ENCODE peak calls at places on chromosomes 5 and 9, in four cellular contexts. One of them, this sample, is unnamed.

GRCh38 chr5:150081541-150082283 is 4.6 kb downstream of the CSF1R start:
- DNase-seq in IMR-90: peak; percentile 26
- DNase-seq in endothelial cell of umbilical vein: peak; percentile 42
- DNase-seq in K562: no peak
- DNase-seq in this sample: no peak

GRCh38 chr5:28374492-28374934 is 1336.1 kb upstream of the CDH9 start:
- DNase-seq in IMR-90: no peak
- DNase-seq in endothelial cell of umbilical vein: no peak
- DNase-seq in K562: no peak
- DNase-seq in this sample: no peak

GRCh38 chr9:26264709-26265601 is 586.7 kb upstream of the TUSC1 start:
- DNase-seq in IMR-90: peak; percentile 93
- DNase-seq in endothelial cell of umbilical vein: peak; percentile 51
- DNase-seq in K562: no peak
- DNase-seq in this sample: peak; percentile 54

GRCh38 chr5:172788771-172789686 is 18.0 kb upstream of the DUSP1 start:
- DNase-seq in IMR-90: no peak
- DNase-seq in endothelial cell of umbilical vein: no peak
- DNase-seq in K562: peak; percentile 84
- DNase-seq in this sample: no peak

GRCh38 chr5:1732955-1733354 is 66.7 kb downstream of the MRPL36 start:
- DNase-seq in IMR-90: no peak
- DNase-seq in endothelial cell of umbilical vein: no peak
- DNase-seq in K562: no peak
- DNase-seq in this sample: no peak

GRCh38 chr5:2656186-2656585 is 95.3 kb downstream of the IRX2 start:
- DNase-seq in IMR-90: peak; percentile 2
- DNase-seq in endothelial cell of umbilical vein: no peak
- DNase-seq in K562: no peak
- DNase-seq in this sample: no peak

GRCh38 chr9:18910858-18911257 is 122.2 kb downstream of the SAXO1 start:
- DNase-seq in IMR-90: peak; percentile 53
- DNase-seq in endothelial cell of umbilical vein: no peak
- DNase-seq in K562: no peak
- DNase-seq in this sample: no peak

GRCh38 chr9:94156549-94157407 is 72.5 kb downstream of the PTPDC1 start:
- DNase-seq in IMR-90: peak; percentile 50
- DNase-seq in endothelial cell of umbilical vein: peak; percentile 83
- DNase-seq in K562: peak; percentile 25
- DNase-seq in this sample: no peak

GRCh38 chr9:120524852-120525251 is 55.1 kb downstream of the CDK5RAP2 start:
- DNase-seq in IMR-90: no peak
- DNase-seq in endothelial cell of umbilical vein: no peak
- DNase-seq in K562: no peak
- DNase-seq in this sample: no peak

GRCh38 chr5:143403607-143404415 is at the start of gene NR3C1:
- DNase-seq in IMR-90: peak; percentile 86
- DNase-seq in endothelial cell of umbilical vein: peak; percentile 78
- DNase-seq in K562: peak; percentile 79
- DNase-seq in this sample: no peak

GRCh38 chr5:36136581-36136980 is 15.1 kb downstream of the LMBRD2 start:
- DNase-seq in IMR-90: no peak
- DNase-seq in endothelial cell of umbilical vein: no peak
- DNase-seq in K562: no peak
- DNase-seq in this sample: no peak

GRCh38 chr5:83093692-83094091 is 16.3 kb downstream of the XRCC4 start:
- DNase-seq in IMR-90: no peak
- DNase-seq in endothelial cell of umbilical vein: no peak
- DNase-seq in K562: no peak
- DNase-seq in this sample: no peak

GRCh38 chr9:120876842-120877240 is at the start of gene PHF19:
- DNase-seq in IMR-90: no peak
- DNase-seq in endothelial cell of umbilical vein: no peak
- DNase-seq in K562: no peak
- DNase-seq in this sample: no peak

GRCh38 chr5:108567429-108567828 is 180.3 kb upstream of the FER start:
- DNase-seq in IMR-90: no peak
- DNase-seq in endothelial cell of umbilical vein: no peak
- DNase-seq in K562: no peak
- DNase-seq in this sample: no peak

GRCh38 chr5:126837907-126838539 is 61.1 kb downstream of the LMNB1 start:
- DNase-seq in IMR-90: peak; percentile 53
- DNase-seq in endothelial cell of umbilical vein: peak; percentile 54
- DNase-seq in K562: no peak
- DNase-seq in this sample: no peak

GRCh38 chr5:119036101-119036762 is 34.7 kb upstream of the DMXL1 start:
- DNase-seq in IMR-90: peak; percentile 89
- DNase-seq in endothelial cell of umbilical vein: peak; percentile 11
- DNase-seq in K562: no peak
- DNase-seq in this sample: peak; percentile 45

GRCh38 chr5:111075520-111075919 is 4.0 kb downstream of the TSLP start:
- DNase-seq in IMR-90: peak; percentile 96
- DNase-seq in endothelial cell of umbilical vein: no peak
- DNase-seq in K562: no peak
- DNase-seq in this sample: peak; percentile 77

GRCh38 chr5:139148306-139148705 is 49.9 kb downstream of the SIL1 start:
- DNase-seq in IMR-90: no peak
- DNase-seq in endothelial cell of umbilical vein: no peak
- DNase-seq in K562: no peak
- DNase-seq in this sample: no peak

GRCh38 chr5:63255609-63256008 is 677.0 kb downstream of the LRRC70 start:
- DNase-seq in IMR-90: no peak
- DNase-seq in endothelial cell of umbilical vein: no peak
- DNase-seq in K562: no peak
- DNase-seq in this sample: no peak

GRCh38 chr9:124839612-124840299 is 13.5 kb upstream of the WDR38 start:
- DNase-seq in IMR-90: peak; percentile 30
- DNase-seq in endothelial cell of umbilical vein: peak; percentile 62
- DNase-seq in K562: peak; percentile 50
- DNase-seq in this sample: no peak

GRCh38 chr5:116402235-116402634 is 172.4 kb downstream of the SEMA6A start:
- DNase-seq in IMR-90: no peak
- DNase-seq in endothelial cell of umbilical vein: no peak
- DNase-seq in K562: no peak
- DNase-seq in this sample: no peak

GRCh38 chr5:139765409-139766217 is 30.0 kb upstream of the PSD2 start:
- DNase-seq in IMR-90: peak; percentile 57
- DNase-seq in endothelial cell of umbilical vein: peak; percentile 76
- DNase-seq in K562: peak; percentile 80
- DNase-seq in this sample: no peak

GRCh38 chr9:33124716-33125378 is 42.3 kb downstream of the B4GALT1 start:
- DNase-seq in IMR-90: no peak
- DNase-seq in endothelial cell of umbilical vein: no peak
- DNase-seq in K562: no peak
- DNase-seq in this sample: no peak

GRCh38 chr5:76617675-76618074 is 5.5 kb downstream of the F2RL2 start:
- DNase-seq in IMR-90: peak; percentile 96
- DNase-seq in endothelial cell of umbilical vein: no peak
- DNase-seq in K562: no peak
- DNase-seq in this sample: no peak

GRCh38 chr5:42912184-42912766 is 100.6 kb upstream of the SELENOP start:
- DNase-seq in IMR-90: peak; percentile 72
- DNase-seq in endothelial cell of umbilical vein: peak; percentile 85
- DNase-seq in K562: no peak
- DNase-seq in this sample: no peak

GRCh38 chr5:137370511-137371071 is 128.5 kb downstream of the SPOCK1 start:
- DNase-seq in IMR-90: no peak
- DNase-seq in endothelial cell of umbilical vein: no peak
- DNase-seq in K562: no peak
- DNase-seq in this sample: no peak

GRCh38 chr5:14153932-14154646 is 10.9 kb downstream of the TRIO start:
- DNase-seq in IMR-90: peak; percentile 83
- DNase-seq in endothelial cell of umbilical vein: peak; percentile 97
- DNase-seq in K562: no peak
- DNase-seq in this sample: no peak

GRCh38 chr9:6917162-6917561 is 159.4 kb downstream of the KDM4C start:
- DNase-seq in IMR-90: no peak
- DNase-seq in endothelial cell of umbilical vein: no peak
- DNase-seq in K562: no peak
- DNase-seq in this sample: no peak

GRCh38 chr5:115424030-115424429 is 120.5 kb downstream of the FEM1C start:
- DNase-seq in IMR-90: no peak
- DNase-seq in endothelial cell of umbilical vein: no peak
- DNase-seq in K562: no peak
- DNase-seq in this sample: no peak

GRCh38 chr9:117825609-117826347 is 121.6 kb downstream of the TLR4 start:
- DNase-seq in IMR-90: no peak
- DNase-seq in endothelial cell of umbilical vein: no peak
- DNase-seq in K562: no peak
- DNase-seq in this sample: no peak

DNA sequence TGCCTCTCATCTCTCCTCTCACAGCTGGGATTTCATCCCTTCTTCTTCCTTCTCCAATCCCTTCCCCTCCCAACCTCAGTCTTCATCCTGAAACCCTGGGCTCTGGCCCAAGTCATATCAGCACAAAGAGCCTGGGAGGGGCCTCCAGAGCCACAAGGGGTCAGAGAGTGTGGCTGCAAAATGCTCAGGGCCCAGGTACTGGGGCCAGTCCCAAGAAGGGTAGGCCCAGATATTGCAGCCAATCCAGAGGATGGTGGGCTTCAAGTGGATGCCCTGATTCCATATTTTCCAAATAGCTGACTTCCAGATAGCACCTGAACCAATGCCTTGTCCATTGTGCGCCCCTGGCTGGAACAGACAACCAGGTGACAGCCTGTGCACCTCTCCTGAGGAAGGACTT is 193.9 kb downstream of the MED10 start:
- DNase-seq in IMR-90: no peak
- DNase-seq in endothelial cell of umbilical vein: no peak
- DNase-seq in K562: no peak
- DNase-seq in this sample: no peak
- H3K9me1 ChIP-seq in IMR-90: no peaks in the 10 kb centered on the region
- H3K9me1 ChIP-seq in endothelial cell of umbilical vein: no peaks in the 10 kb centered on the region
- H3K9me1 ChIP-seq in K562: no peaks in the 10 kb centered on the region
- H3K9me1 ChIP-seq in this sample: no peaks in the 10 kb centered on the region

GRCh38 chr9:2255128-2255527 is 240.0 kb downstream of the SMARCA2 start:
- DNase-seq in IMR-90: no peak
- DNase-seq in endothelial cell of umbilical vein: no peak
- DNase-seq in K562: no peak
- DNase-seq in this sample: no peak

GRCh38 chr9:2257530-2257929 is 242.4 kb downstream of the SMARCA2 start:
- DNase-seq in IMR-90: no peak
- DNase-seq in endothelial cell of umbilical vein: no peak
- DNase-seq in K562: no peak
- DNase-seq in this sample: no peak

GRCh38 chr9:2248768-2249167 is 233.6 kb downstream of the SMARCA2 start:
- DNase-seq in IMR-90: no peak
- DNase-seq in endothelial cell of umbilical vein: no peak
- DNase-seq in K562: no peak
- DNase-seq in this sample: no peak

DNA sequence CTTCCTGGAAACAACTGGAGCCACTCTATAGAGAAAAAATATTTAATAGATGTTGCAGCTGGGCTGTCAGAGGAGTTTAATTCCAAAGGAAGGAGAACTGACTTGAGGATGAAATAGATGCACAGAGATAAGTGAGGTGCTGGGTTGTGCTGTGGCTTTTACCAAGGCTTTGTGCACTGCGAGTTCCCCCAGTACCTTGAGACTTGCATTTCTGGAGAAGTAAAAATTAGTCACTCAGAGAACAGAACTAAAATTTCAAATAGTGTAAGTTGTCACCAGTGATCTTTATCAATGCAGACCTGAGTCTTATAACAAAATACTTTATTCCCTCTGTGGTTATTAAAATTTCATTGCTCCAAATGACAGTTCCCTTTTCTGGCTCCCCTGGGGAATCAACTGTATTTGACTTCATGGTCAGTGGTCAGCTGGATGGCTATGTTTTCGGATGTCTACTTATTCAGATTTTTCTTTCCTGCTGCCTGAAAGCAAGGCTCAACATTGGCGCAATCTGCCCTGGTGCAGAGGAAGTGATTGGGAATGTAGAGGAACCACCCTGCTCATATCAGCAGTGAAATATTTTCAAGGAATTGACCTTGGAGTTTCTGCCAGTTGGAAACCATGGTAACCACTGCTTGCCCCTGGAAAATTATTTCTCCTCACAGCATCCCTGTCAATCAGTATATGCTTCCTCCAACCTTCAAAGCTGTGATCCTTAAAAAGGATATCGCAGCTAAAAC is 238.8 kb downstream of the SMARCA2 start:
- DNase-seq in IMR-90: no peak
- DNase-seq in endothelial cell of umbilical vein: no peak
- DNase-seq in K562: no peak
- DNase-seq in this sample: no peak
- H3K9me1 ChIP-seq in IMR-90: no peaks in the 10 kb centered on the region
- H3K9me1 ChIP-seq in endothelial cell of umbilical vein: no peaks in the 10 kb centered on the region
- H3K9me1 ChIP-seq in K562: no peaks in the 10 kb centered on the region
- H3K9me1 ChIP-seq in this sample: no peaks in the 10 kb centered on the region

GRCh38 chr9:100498592-100498991 is 25.6 kb downstream of the TMEFF1 start:
- DNase-seq in IMR-90: peak; percentile 61
- DNase-seq in endothelial cell of umbilical vein: no peak
- DNase-seq in K562: peak; percentile 23
- DNase-seq in this sample: no peak
- H3K9me1 ChIP-seq in IMR-90: no peaks in the 10 kb centered on the region
- H3K9me1 ChIP-seq in endothelial cell of umbilical vein: no peaks in the 10 kb centered on the region
- H3K9me1 ChIP-seq in K562: no peaks in the 10 kb centered on the region
- H3K9me1 ChIP-seq in this sample: no peaks in the 10 kb centered on the region

GRCh38 chr9:135347461-135347860 is 132.1 kb upstream of the PPP1R26 start:
- DNase-seq in IMR-90: no peak
- DNase-seq in endothelial cell of umbilical vein: no peak
- DNase-seq in K562: no peak
- DNase-seq in this sample: no peak

GRCh38 chr9:135348788-135349150 is 130.8 kb upstream of the PPP1R26 start:
- DNase-seq in IMR-90: no peak
- DNase-seq in endothelial cell of umbilical vein: no peak
- DNase-seq in K562: no peak
- DNase-seq in this sample: no peak

GRCh38 chr9:135348076-135348787 is 131.3 kb upstream of the PPP1R26 start:
- DNase-seq in IMR-90: no peak
- DNase-seq in endothelial cell of umbilical vein: no peak
- DNase-seq in K562: no peak
- DNase-seq in this sample: no peak

GRCh38 chr9:135349212-135349962 is 130.2 kb upstream of the PPP1R26 start:
- DNase-seq in IMR-90: no peak
- DNase-seq in endothelial cell of umbilical vein: no peak
- DNase-seq in K562: no peak
- DNase-seq in this sample: no peak

GRCh38 chr9:135349963-135350360 is 129.6 kb upstream of the PPP1R26 start:
- DNase-seq in IMR-90: no peak
- DNase-seq in endothelial cell of umbilical vein: no peak
- DNase-seq in K562: no peak
- DNase-seq in this sample: no peak
- H3K9me1 ChIP-seq in IMR-90: no peaks in the 10 kb centered on the region
- H3K9me1 ChIP-seq in endothelial cell of umbilical vein: no peaks in the 10 kb centered on the region
- H3K9me1 ChIP-seq in K562: peaks cover 2% of the 10 kb centered on the region
- H3K9me1 ChIP-seq in this sample: no peaks in the 10 kb centered on the region

DNA sequence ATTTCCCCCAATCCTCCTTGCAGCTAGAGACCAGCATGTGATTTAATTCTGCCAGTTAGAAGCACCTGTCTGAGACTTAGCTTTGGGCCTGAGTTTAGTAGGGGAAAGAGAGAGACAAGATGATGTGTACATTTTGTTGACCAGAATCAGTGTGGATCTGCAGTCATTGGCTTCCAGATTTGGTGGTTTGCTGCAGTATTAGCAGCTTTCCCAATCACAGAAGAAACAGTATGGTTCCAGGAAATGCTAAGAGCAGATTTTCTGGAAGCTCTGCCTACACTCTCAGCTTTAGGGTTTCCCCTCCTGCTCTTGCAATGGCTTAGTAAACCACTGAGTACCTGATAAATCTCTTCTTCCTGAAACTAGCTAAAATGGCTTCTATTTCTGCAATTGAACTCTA is 48.8 kb upstream of the FREM1 start:
- DNase-seq in IMR-90: no peak
- DNase-seq in endothelial cell of umbilical vein: no peak
- DNase-seq in K562: no peak
- DNase-seq in this sample: no peak
- H3K9me1 ChIP-seq in IMR-90: no peaks in the 10 kb centered on the region
- H3K9me1 ChIP-seq in endothelial cell of umbilical vein: no peaks in the 10 kb centered on the region
- H3K9me1 ChIP-seq in K562: no peaks in the 10 kb centered on the region
- H3K9me1 ChIP-seq in this sample: no peaks in the 10 kb centered on the region

This sample was measured in keratinocyte.